ENCODE peak calls at places on chromosomes 12 and 14, in nine cellular contexts. Y, P, T, I, A, H, N, B and D are unnamed samples.

GRCh38 chr14:80211143-80212024 is at the start of gene DIO2:
- DNase-seq in A (peak), T (no peak), B (peak), H (no peak), I (peak), P (peak), N (peak), Y (no peak), D (peak)

GRCh38 chr12:76623929-76624328 is 64.4 kb upstream of the OSBPL8 start:
- DNase-seq in I (peak), A (peak), H (no peak), N (no peak), P (peak), T (no peak), B (peak), Y (no peak), D (peak)

GRCh38 chr12:116864371-116865160 is 16.7 kb downstream of the HRK start:
- DNase-seq in N (no peak), A (peak), T (no peak), H (no peak), I (no peak), B (peak), Y (no peak), P (peak), D (peak)

GRCh38 chr14:66827182-66827581 is 319.2 kb downstream of the GPHN start:
- DNase-seq in N (no peak), A (no peak), H (no peak), P (no peak), T (no peak), B (no peak), I (no peak), Y (no peak), D (no peak)

GRCh38 chr12:26701604-26702215 is 131.3 kb downstream of the ITPR2 start:
- DNase-seq in N (no peak), B (peak), A (peak), T (no peak), Y (no peak), I (peak), H (peak), P (peak), D (peak)

GRCh38 chr14:100944052-100944451 is 40.5 kb upstream of the RTL1 start:
- DNase-seq in Y (no peak), P (no peak), H (no peak), B (no peak), N (no peak), I (no peak), A (no peak), T (no peak), D (no peak)

GRCh38 chr14:32564591-32564990 is 235.5 kb downstream of the AKAP6 start:
- DNase-seq in B (peak), T (no peak), I (no peak), Y (no peak), P (no peak), N (no peak), H (no peak), A (peak), D (peak)

GRCh38 chr12:3607039-3607719 is 116.2 kb downstream of the PRMT8 start:
- DNase-seq in Y (no peak), I (no peak), A (no peak), N (no peak), P (no peak), B (no peak), H (no peak), T (no peak), D (no peak)

GRCh38 chr14:70884595-70885342 is 22.5 kb upstream of the PCNX1 start:
- DNase-seq in P (no peak), Y (no peak), A (no peak), B (peak), H (no peak), I (peak), T (no peak), N (no peak), D (no peak)

GRCh38 chr12:110271015-110271414 is 10.0 kb upstream of the ATP2A2 start:
- DNase-seq in P (no peak), B (no peak), N (no peak), H (no peak), I (no peak), T (no peak), A (no peak), Y (no peak), D (no peak)
- H3K4me3 ChIP-seq in P (no peak), B (no peak), N (no peak), H (no peak), I (no peak), T (no peak), A (no peak), Y (no peak), D (no peak)

GRCh38 chr14:75025082-75025481 is 22.4 kb downstream of the EIF2B2 start:
- DNase-seq in B (peak), Y (no peak), I (peak), H (no peak), T (no peak), A (peak), P (no peak), N (no peak), D (peak)
- H3K4me3 ChIP-seq in B (no peak), Y (no peak), I (no peak), H (no peak), T (no peak), A (no peak), P (no peak), N (no peak), D (no peak)

GRCh38 chr14:89613260-89614008 is 196.4 kb upstream of the FOXN3 start:
- DNase-seq in I (no peak), P (no peak), Y (no peak), N (no peak), A (no peak), B (no peak), H (no peak), T (no peak), D (no peak)

GRCh38 chr14:89616425-89617141 is 199.6 kb upstream of the FOXN3 start:
- DNase-seq in P (peak), B (peak), I (no peak), N (no peak), H (no peak), T (no peak), A (peak), Y (no peak), D (peak)

GRCh38 chr14:89617142-89617460 is 200.1 kb upstream of the FOXN3 start:
- DNase-seq in I (no peak), A (peak), T (no peak), P (no peak), Y (no peak), B (no peak), N (no peak), H (no peak), D (no peak)

GRCh38 chr14:89615421-89615820 is 198.4 kb upstream of the FOXN3 start:
- DNase-seq in A (no peak), B (peak), N (no peak), I (no peak), Y (no peak), T (no peak), P (no peak), H (no peak), D (peak)

DNA sequence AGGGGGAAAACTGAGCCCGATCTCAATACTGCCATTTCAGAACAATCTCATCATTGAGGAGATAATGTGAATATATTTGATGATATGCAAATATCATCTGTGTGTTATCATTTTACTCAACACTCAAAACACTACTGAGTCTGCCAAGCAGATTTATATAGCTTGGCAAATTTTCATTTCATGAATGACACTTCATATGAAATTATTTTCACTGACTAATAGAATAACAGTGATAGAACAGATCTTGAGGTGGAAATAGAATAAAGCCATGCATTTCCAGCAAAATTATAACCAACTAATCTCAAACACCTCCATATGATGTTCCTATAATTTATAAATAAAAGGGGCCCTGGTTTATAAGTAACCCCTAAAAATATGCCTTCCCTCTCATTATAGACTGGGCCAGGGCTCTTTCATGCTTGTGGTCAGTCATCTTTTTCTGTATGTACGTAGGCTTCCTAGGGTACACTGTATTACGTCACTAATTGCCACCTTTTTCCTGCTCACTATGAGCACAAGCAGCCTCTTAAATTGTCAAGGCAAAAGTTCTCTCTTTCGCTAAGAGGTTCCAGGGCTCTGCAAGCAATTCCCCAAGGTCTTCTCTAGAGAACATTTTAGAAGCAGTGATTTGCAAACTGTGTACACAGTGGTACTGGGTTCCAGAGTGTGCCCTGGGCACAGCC is 197.1 kb upstream of the FOXN3 start:
- DNase-seq in N (no peak), H (no peak), Y (no peak), T (no peak), B (no peak), A (no peak), P (no peak), I (no peak), D (no peak)
- H3K4me3 ChIP-seq in N (no peak), H (no peak), Y (no peak), T (no peak), B (no peak), A (no peak), P (no peak), I (no peak), D (no peak)

GRCh38 chr14:62244221-62244620 is 482.0 kb downstream of the SNAPC1 start:
- DNase-seq in N (no peak), T (no peak), I (no peak), B (no peak), P (no peak), H (no peak), A (no peak), Y (no peak), D (no peak)
- H3K4me3 ChIP-seq in N (no peak), T (no peak), I (no peak), B (no peak), P (no peak), H (no peak), A (no peak), Y (no peak), D (no peak)

DNA sequence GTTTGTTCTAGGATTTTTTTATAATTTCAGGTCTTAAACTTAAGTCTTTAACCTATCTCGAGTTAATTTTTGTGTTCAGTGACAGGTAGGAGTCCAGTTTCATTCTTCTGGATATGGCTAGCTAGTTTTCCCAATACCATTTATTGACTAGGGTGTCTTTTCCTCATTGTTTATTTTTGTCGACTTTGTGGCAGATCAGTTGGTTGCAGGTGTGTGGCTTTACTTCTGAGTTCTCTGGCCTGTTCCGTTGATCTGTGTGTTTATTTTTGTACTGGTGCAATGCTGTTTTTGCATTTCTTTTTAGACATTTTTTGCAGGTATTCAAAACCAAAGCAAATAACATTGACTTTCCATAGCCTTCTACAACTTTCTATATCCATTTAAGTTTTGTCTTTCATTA is 121.7 kb downstream of the ETNK1 start:
- DNase-seq in A (no peak), B (no peak), P (no peak), T (no peak), H (no peak), Y (no peak), N (no peak), I (no peak), D (no peak)
- H3K4me3 ChIP-seq in A (no peak), B (no peak), P (no peak), T (no peak), H (no peak), Y (no peak), N (no peak), I (no peak), D (no peak)

GRCh38 chr12:55685671-55686070 is 22.0 kb downstream of the ITGA7 start:
- DNase-seq in P (no peak), H (no peak), Y (no peak), B (no peak), A (no peak), N (no peak), T (no peak), I (no peak), D (no peak)
- H3K4me3 ChIP-seq in P (no peak), H (peak), Y (no peak), B (no peak), A (no peak), N (no peak), T (no peak), I (no peak), D (no peak)

DNA sequence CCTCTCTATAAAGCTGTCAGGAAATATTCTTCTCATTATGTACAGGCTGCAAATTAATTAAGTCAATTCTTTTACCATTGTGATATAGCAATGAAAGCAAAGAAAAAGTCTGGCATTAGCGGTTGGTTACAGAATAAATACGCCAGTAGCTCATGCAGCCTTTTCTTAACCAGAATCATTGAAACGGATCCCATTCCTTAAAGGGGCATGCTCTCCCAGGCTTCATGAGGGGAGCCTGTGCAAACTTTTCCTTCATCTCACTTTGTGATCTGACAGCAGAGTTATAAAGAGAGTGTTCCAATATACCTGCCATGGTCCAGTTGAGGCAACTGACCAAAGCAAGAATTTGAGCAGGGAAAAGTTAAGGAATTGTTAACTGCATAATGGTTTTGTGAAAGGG is 337.7 kb downstream of the EMP1 start:
- DNase-seq in T (no peak), Y (no peak), P (no peak), N (no peak), H (no peak), B (no peak), I (no peak), A (no peak), D (no peak)
- H3K4me3 ChIP-seq in T (no peak), Y (peak), P (no peak), N (no peak), H (no peak), B (peak), I (no peak), A (no peak), D (no peak)